ENCODE peak calls at places on chromosome 2, in five cellular contexts. J is skeletal muscle cell, D is nucleus accumbens, G is NCI-H1048, Z is fibroblast of mammary gland. I is an unnamed sample.

GRCh38 chr2:20565623-20566236 is 85.2 kb downstream of the HS1BP3 start:
- DNase-seq in J (no peak), D (no peak), G (no peak), Z (no peak), I (no peak)

GRCh38 chr2:118986733-118987132 is 44.7 kb downstream of the MARCO start:
- DNase-seq in J (no peak), D (no peak), G (no peak), Z (no peak), I (no peak)

GRCh38 chr2:101036562-101036961 is 34.5 kb downstream of the RPL31 start:
- DNase-seq in J (no peak), D (no peak), G (no peak), Z (peak), I (no peak)

GRCh38 chr2:182593394-182593707 is 122.7 kb upstream of the DNAJC10 start:
- DNase-seq in J (peak), D (no peak), G (no peak), Z (peak), I (no peak)

GRCh38 chr2:200003444-200003843 is 48.1 kb downstream of the MAIP1 start:
- DNase-seq in J (no peak), D (no peak), G (no peak), Z (peak), I (no peak)

GRCh38 chr2:217162533-217162932 is 302.7 kb upstream of the TNP1 start:
- DNase-seq in J (peak), D (peak), G (no peak), Z (peak), I (peak)

GRCh38 chr2:9769171-9770005 is 73.9 kb upstream of the TAF1B start:
- DNase-seq in J (no peak), D (peak), G (no peak), Z (no peak), I (peak)

GRCh38 chr2:54329482-54330225 is 73.6 kb upstream of the TSPYL6 start:
- DNase-seq in J (no peak), D (no peak), G (no peak), Z (no peak), I (no peak)

GRCh38 chr2:227132986-227133385 is 31.0 kb downstream of the COL4A4 start:
- DNase-seq in J (no peak), D (no peak), G (no peak), Z (peak), I (no peak)

GRCh38 chr2:85215074-85216050 is 82.2 kb downstream of the TCF7L1 start:
- DNase-seq in J (peak), D (peak), G (no peak), Z (peak), I (peak)

GRCh38 chr2:54977149-54977548 is 73.1 kb downstream of the RTN4 start:
- DNase-seq in J (no peak), D (no peak), G (no peak), Z (no peak), I (no peak)

GRCh38 chr2:10009811-10010781 is 33.3 kb upstream of the KLF11 start:
- DNase-seq in J (no peak), D (peak), G (no peak), Z (peak), I (no peak)

I was measured in head of caudate nucleus.